ENCODE peak calls at places on chromosomes 6 and 20, in four cellular contexts. V is GM12878, T is A549, L is K562. A is an unnamed sample.
A peak's percentile ranks its signal among the peaks of the same experiment; 100 is the strongest.

GRCh38 chr6:166493427-166494100 is 92.9 kb downstream of the RAMACL start:
- DNase-seq in V (no peak), T (no peak), L (no peak), A (no peak)

GRCh38 chr20:52340036-52340634 is 148.6 kb upstream of the ZFP64 start:
- DNase-seq in V (no peak), T (peak; percentile 3), L (peak; percentile 4), A (no peak)

GRCh38 chr6:72969666-72970065 is 255.6 kb downstream of the KHDC1L start:
- DNase-seq in V (no peak), T (no peak), L (no peak), A (no peak)

GRCh38 chr6:3987072-3987471 is 91.9 kb downstream of the FAM217A start:
- DNase-seq in V (no peak), T (no peak), L (no peak), A (peak; percentile 52)

GRCh38 chr20:40536866-40537265 is 152.2 kb downstream of the MAFB start:
- DNase-seq in V (no peak), T (no peak), L (no peak), A (no peak)

GRCh38 chr6:167094820-167095637 is 27.9 kb upstream of the CCR6 start:
- DNase-seq in V (peak; percentile 94), T (no peak), L (no peak), A (no peak)

GRCh38 chr6:33428219-33428890 is 8.5 kb downstream of the SYNGAP1 start:
- DNase-seq in V (no peak), T (peak; percentile 83), L (peak; percentile 85), A (no peak)

GRCh38 chr6:138593100-138593877 is 94.0 kb upstream of the NHSL1 start:
- DNase-seq in V (peak; percentile 86), T (peak; percentile 70), L (no peak), A (peak; percentile 99)

GRCh38 chr6:34809914-34810882 is 18.3 kb downstream of the BLTP3A start:
- DNase-seq in V (no peak), T (no peak), L (no peak), A (peak; percentile 34)

GRCh38 chr6:43630980-43631619 is 2.0 kb upstream of the GTPBP2 start:
- DNase-seq in V (no peak), T (no peak), L (peak; percentile 98), A (no peak)

GRCh38 chr6:93088675-93089575 is 330.4 kb downstream of the EPHA7 start:
- DNase-seq in V (no peak), T (no peak), L (no peak), A (no peak)

GRCh38 chr20:52242237-52243230 is 51.0 kb upstream of the ZFP64 start:
- DNase-seq in V (no peak), T (peak; percentile 14), L (peak; percentile 6), A (peak; percentile 11)

GRCh38 chr6:36539814-36540568 is 7.3 kb downstream of the STK38 start:
- DNase-seq in V (no peak), T (no peak), L (no peak), A (no peak)

GRCh38 chr6:6225885-6226284 is 94.6 kb downstream of the F13A1 start:
- DNase-seq in V (no peak), T (no peak), L (no peak), A (no peak)

GRCh38 chr6:63742060-63742459 is 106.5 kb downstream of the PHF3 start:
- DNase-seq in V (no peak), T (no peak), L (no peak), A (no peak)

GRCh38 chr20:4014031-4014474 is 1.3 kb downstream of the RNF24 start:
- DNase-seq in V (no peak), T (peak; percentile 73), L (peak; percentile 80), A (peak; percentile 85)

GRCh38 chr6:143457563-143458359 is 7.2 kb downstream of the PEX3 start:
- DNase-seq in V (no peak), T (no peak), L (no peak), A (peak; percentile 21)

GRCh38 chr6:24329451-24329850 is 28.4 kb downstream of the DCDC2 start:
- DNase-seq in V (no peak), T (no peak), L (no peak), A (no peak)

GRCh38 chr6:100620085-100620484 is 155.4 kb upstream of the SIM1 start:
- DNase-seq in V (no peak), T (no peak), L (no peak), A (peak; percentile 94)

GRCh38 chr20:3680701-3681351 is 984 bp downstream of the ADAM33 start:
- DNase-seq in V (no peak), T (no peak), L (no peak), A (no peak)

GRCh38 chr6:48378874-48379407 is 267.9 kb upstream of the PTCHD4 start:
- DNase-seq in V (no peak), T (no peak), L (no peak), A (no peak)

GRCh38 chr6:70884074-70884983 is 72.5 kb downstream of the B3GAT2 start:
- DNase-seq in V (peak; percentile 19), T (peak; percentile 57), L (peak; percentile 72), A (peak; percentile 33)

GRCh38 chr6:8195714-8196104 is 93.4 kb upstream of the EEF1E1 start:
- DNase-seq in V (no peak), T (no peak), L (no peak), A (no peak)

GRCh38 chr6:55276745-55277627 is 50.3 kb upstream of the GFRAL start:
- DNase-seq in V (no peak), T (peak; percentile 15), L (peak; percentile 43), A (peak; percentile 72)

GRCh38 chr6:51526049-51526448 is 561.4 kb downstream of the PKHD1 start:
- DNase-seq in V (no peak), T (no peak), L (no peak), A (no peak)

GRCh38 chr20:47133809-47134456 is 222.6 kb downstream of the ZMYND8 start:
- DNase-seq in V (no peak), T (peak; percentile 37), L (no peak), A (peak; percentile 79)

GRCh38 chr6:23106951-23107350 is 537.6 kb downstream of the HDGFL1 start:
- DNase-seq in V (no peak), T (no peak), L (no peak), A (peak; percentile 92)

GRCh38 chr6:156890627-156891300 is 113.6 kb downstream of the ARID1B start:
- DNase-seq in V (no peak), T (no peak), L (no peak), A (peak; percentile 13)

GRCh38 chr6:45419574-45420082 is 41.9 kb upstream of the SUPT3H start:
- DNase-seq in V (no peak), T (peak; percentile 9), L (peak; percentile 70), A (no peak)

GRCh38 chr20:12098411-12098810 is 180.7 kb downstream of the BTBD3 start:
- DNase-seq in V (no peak), T (no peak), L (no peak), A (no peak)

GRCh38 chr6:121851056-121851455 is 415.6 kb downstream of the GJA1 start:
- DNase-seq in V (no peak), T (no peak), L (no peak), A (peak; percentile 17)
- TF ChIP-seq ELK1 in V (no peak), T (no peak), L (no peak), A (no peak)

DNA sequence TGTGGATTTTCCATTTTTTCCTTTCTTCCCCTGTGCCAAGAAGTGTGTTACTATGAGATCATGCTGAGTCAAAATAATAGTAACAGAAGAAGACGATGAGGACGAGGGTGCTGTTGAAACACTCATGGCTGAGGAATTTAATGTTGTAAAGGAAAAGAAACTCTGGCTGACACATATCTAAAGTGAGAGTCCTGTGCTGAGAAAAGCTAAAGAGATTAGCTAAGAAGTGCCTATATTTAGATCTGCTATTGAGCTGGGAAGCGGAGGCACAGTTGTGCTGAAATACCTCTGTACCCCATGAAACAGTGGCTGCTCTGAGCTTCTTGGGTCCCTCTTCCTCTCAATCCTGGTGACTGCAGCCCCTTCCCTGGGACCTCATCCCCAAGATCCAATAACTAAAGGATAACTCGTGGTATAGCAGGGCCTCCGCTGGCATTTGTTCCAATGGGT is 1.1 kb upstream of the SYTL3 start:
- DNase-seq in V (peak; percentile 83), T (no peak), L (no peak), A (peak; percentile 96)
- H3K27ac ChIP-seq in V (peak overlapping the region; percentile 76), T (no peak overlapping the region), L (no peak overlapping the region), A (peak overlapping the region; percentile 94)

GRCh38 chr6:14732845-14733757 is 512.8 kb upstream of the JARID2 start:
- DNase-seq in V (no peak), T (peak; percentile 53), L (peak; percentile 39), A (peak; percentile 79)
- TF ChIP-seq ELK1 in V (no peak), T (no peak), L (no peak), A (no peak)

DNA sequence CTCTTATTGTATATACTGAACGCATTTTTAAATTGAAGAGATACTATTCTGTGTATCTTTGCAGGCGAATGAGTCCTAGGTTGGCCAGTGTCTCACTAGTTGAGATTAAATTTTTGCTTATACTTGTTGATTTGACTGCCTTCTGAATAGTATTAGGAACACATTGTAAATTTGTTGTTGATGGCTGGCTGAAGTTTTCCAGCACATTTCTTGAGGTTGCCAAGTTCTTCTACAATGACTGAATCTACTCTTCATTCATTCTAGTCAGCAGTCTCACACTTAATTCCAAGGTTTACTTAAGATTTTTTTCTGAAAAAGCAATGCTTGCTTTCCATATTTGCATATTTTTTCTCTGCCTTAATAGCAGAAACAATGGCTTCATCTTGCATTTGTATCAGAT is 151.7 kb downstream of the ZFAND3 start:
- DNase-seq in V (no peak), T (no peak), L (no peak), A (no peak)
- H3K27ac ChIP-seq in V (no peak overlapping the region), T (no peak overlapping the region), L (no peak overlapping the region), A (peak overlapping the region; percentile 50)

DNA sequence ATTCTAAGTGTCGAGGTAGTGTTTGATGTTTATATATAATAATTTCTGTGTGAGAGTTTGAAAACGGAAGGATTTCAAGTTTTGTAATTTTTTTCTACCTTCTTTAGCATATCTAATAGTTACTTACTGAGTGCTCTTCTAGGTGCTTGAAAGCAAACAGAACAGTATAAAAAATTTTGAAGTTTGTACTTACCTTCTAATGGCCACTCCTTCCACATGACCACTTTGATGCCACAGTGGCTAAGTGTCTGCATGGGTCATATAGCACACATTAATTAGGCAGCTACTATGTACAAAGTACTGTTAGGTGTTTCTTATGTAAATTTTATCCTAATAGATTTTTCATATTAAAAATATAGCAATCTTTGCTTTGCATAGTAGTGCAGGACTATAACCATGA is 21.1 kb downstream of the RPRD1B start:
- DNase-seq in V (no peak), T (no peak), L (no peak), A (no peak)
- TF ChIP-seq ELK1 in V (no peak), T (no peak), L (no peak), A (no peak)

GRCh38 chr6:52664991-52665686 is 5.8 kb upstream of the TMEM14A start:
- DNase-seq in V (no peak), T (no peak), L (peak; percentile 25), A (peak; percentile 19)

GRCh38 chr6:52662031-52662430 is 8.9 kb upstream of the TMEM14A start:
- DNase-seq in V (no peak), T (no peak), L (no peak), A (no peak)

GRCh38 chr6:52663120-52663934 is 7.6 kb upstream of the TMEM14A start:
- DNase-seq in V (peak; percentile 66), T (peak; percentile 49), L (peak; percentile 81), A (peak; percentile 80)

GRCh38 chr6:52664185-52664990 is 6.5 kb upstream of the TMEM14A start:
- DNase-seq in V (peak; percentile 83), T (peak; percentile 94), L (peak; percentile 96), A (peak; percentile 96)

GRCh38 chr6:52663935-52664184 is 7.1 kb upstream of the TMEM14A start:
- DNase-seq in V (no peak), T (no peak), L (no peak), A (no peak)
- H3K27ac ChIP-seq in V (peak overlapping the region; percentile 29), T (peak overlapping the region; percentile 54), L (peak overlapping the region; percentile 15), A (peak overlapping the region; percentile 56)

GRCh38 chr6:29631209-29631810 is 1.7 kb downstream of the GABBR1 start:
- DNase-seq in V (no peak), T (no peak), L (peak; percentile 90), A (peak; percentile 34)
- TF ChIP-seq ELK1 in V (no peak), T (no peak), L (no peak), A (no peak)